ENCODE peak calls at places on chromosomes 5 and 9, in ten cellular contexts. U is C1 segment of cervical spinal cord; I is upper lobe of right lung; W is T-helper 2 cell treated with Interferon-gamma antibody and Interleukin-4, amounts not matched to agents 5 μg/mL and 100 μg/mL, for 36 hours; Q is left cardiac atrium; H is nucleus accumbens; J is SK-N-SH; E is stimulated activated CD8-positive, alpha-beta memory T cell treated with anti-CD3 and anti-CD28 coated beads, Interleukin-7, amount 100 ng/mL, for 24 hours; A is activated CD8-positive, alpha-beta memory T cell treated with anti-CD3 and anti-CD28 coated beads, Interleukin-2, amount 50 U/mL, for 4 hours; N is AG10803. S is an unnamed sample.

GRCh38 chr5:88377705-88378656 is 109.3 kb upstream of the TMEM161B start:
- DNase-seq in A (no peak), E (no peak), Q (no peak), U (no peak), J (no peak), N (no peak), W (no peak), H (no peak), I (no peak), S (no peak)

GRCh38 chr5:125481506-125482455 is 735.3 kb upstream of the ZNF608 start:
- DNase-seq in N (no peak), J (peak), U (no peak), I (no peak), A (no peak), H (no peak), Q (no peak), W (no peak), E (no peak), S (no peak)

GRCh38 chr9:134205636-134206316 is 41.4 kb upstream of the RNU6ATAC start:
- DNase-seq in Q (peak), H (peak), W (no peak), N (peak), J (peak), I (peak), E (no peak), U (no peak), A (no peak), S (peak)

GRCh38 chr5:56450766-56451165 is 217.6 kb upstream of the ANKRD55 start:
- DNase-seq in Q (peak), U (no peak), I (no peak), W (no peak), E (no peak), J (no peak), A (no peak), N (no peak), H (no peak), S (no peak)

GRCh38 chr5:173655196-173655797 is 38.8 kb upstream of the BOD1 start:
- DNase-seq in J (no peak), H (no peak), N (no peak), I (no peak), W (no peak), E (no peak), Q (no peak), U (no peak), A (no peak), S (no peak)

GRCh38 chr9:88041447-88041846 is 67.1 kb upstream of the CDK20 start:
- DNase-seq in H (no peak), W (no peak), J (peak), E (no peak), N (peak), Q (no peak), I (no peak), A (no peak), U (no peak), S (no peak)

GRCh38 chr5:24389968-24390367 is 254.8 kb downstream of the CDH10 start:
- DNase-seq in W (no peak), J (no peak), A (no peak), U (no peak), N (no peak), I (no peak), E (no peak), Q (no peak), H (no peak), S (no peak)

GRCh38 chr5:139177809-139178581 is 20.2 kb downstream of the SIL1 start:
- DNase-seq in U (no peak), N (no peak), I (no peak), Q (peak), E (no peak), H (no peak), W (no peak), J (peak), A (no peak), S (peak)

GRCh38 chr9:76591256-76591950 is 132.4 kb downstream of the GCNT1 start:
- DNase-seq in H (no peak), I (no peak), E (no peak), A (no peak), N (peak), W (no peak), U (no peak), J (no peak), Q (no peak), S (no peak)

GRCh38 chr5:97838214-97838613 is 655.2 kb upstream of the RIOK2 start:
- DNase-seq in H (no peak), I (no peak), W (no peak), E (no peak), Q (no peak), J (no peak), A (no peak), N (peak), U (no peak), S (no peak)

GRCh38 chr9:35738924-35739323 is 6.5 kb downstream of the CREB3 start:
- DNase-seq in E (no peak), U (no peak), N (no peak), H (no peak), A (no peak), I (no peak), W (no peak), J (no peak), Q (no peak), S (no peak)

GRCh38 chr9:133845659-133845947 is 107.5 kb upstream of the SARDH start:
- DNase-seq in Q (no peak), J (peak), W (no peak), E (no peak), A (no peak), I (no peak), H (no peak), U (no peak), N (no peak), S (no peak)

GRCh38 chr5:153982206-153982605 is 56.5 kb downstream of the FAM114A2 start:
- DNase-seq in I (no peak), U (no peak), N (no peak), H (no peak), E (no peak), J (no peak), A (no peak), Q (no peak), W (no peak), S (no peak)

GRCh38 chr9:108015690-108016089 is 526.1 kb upstream of the KLF4 start:
- DNase-seq in W (no peak), U (no peak), A (no peak), J (no peak), I (no peak), N (no peak), H (no peak), E (no peak), Q (no peak), S (no peak)

GRCh38 chr5:93717162-93717561 is 24.2 kb downstream of the POU5F2 start:
- DNase-seq in H (no peak), A (no peak), E (no peak), W (no peak), Q (peak), J (no peak), U (no peak), N (peak), I (no peak), S (no peak)

GRCh38 chr9:79220666-79221065 is 351.1 kb upstream of the TLE4 start:
- DNase-seq in U (no peak), J (no peak), E (no peak), W (no peak), H (no peak), I (no peak), N (peak), A (no peak), Q (no peak), S (no peak)

GRCh38 chr5:95730011-95730700 is 980 bp upstream of the RHOBTB3 start:
- DNase-seq in I (no peak), E (no peak), J (no peak), Q (no peak), H (no peak), N (no peak), U (no peak), W (no peak), A (no peak), S (no peak)

GRCh38 chr9:100063185-100063584 is 35.6 kb downstream of the ERP44 start:
- DNase-seq in N (no peak), W (no peak), J (no peak), A (no peak), Q (no peak), E (no peak), I (no peak), H (no peak), U (no peak), S (no peak)

GRCh38 chr5:16418471-16418922 is 47.1 kb downstream of the ZNF622 start:
- DNase-seq in N (no peak), U (no peak), J (peak), E (no peak), W (no peak), A (no peak), I (no peak), Q (peak), H (no peak), S (no peak)

GRCh38 chr9:128485414-128485855 is 19.1 kb upstream of the GLE1 start:
- DNase-seq in E (no peak), Q (no peak), H (no peak), U (no peak), A (no peak), N (no peak), J (no peak), I (no peak), W (no peak), S (no peak)

GRCh38 chr5:179191506-179192184 is 131.5 kb downstream of the ZNF354C start:
- DNase-seq in H (no peak), I (no peak), W (no peak), N (no peak), J (peak), Q (peak), E (no peak), A (no peak), U (no peak), S (no peak)

GRCh38 chr9:68678430-68678829 is 26.6 kb upstream of the PIP5K1B start:
- DNase-seq in U (no peak), A (no peak), J (peak), H (no peak), I (no peak), E (no peak), W (no peak), Q (no peak), N (no peak), S (no peak)

GRCh38 chr5:143893638-143894037 is 81.7 kb downstream of the HMHB1 start:
- DNase-seq in E (no peak), I (no peak), N (no peak), H (no peak), U (no peak), J (peak), W (no peak), A (no peak), Q (no peak), S (no peak)

GRCh38 chr5:89384391-89384790 is 501.4 kb upstream of the MEF2C start:
- DNase-seq in U (no peak), H (no peak), Q (no peak), N (no peak), E (no peak), A (no peak), J (no peak), W (no peak), I (no peak), S (no peak)

GRCh38 chr5:72228957-72229356 is 91.1 kb downstream of the MRPS27 start:
- DNase-seq in H (no peak), Q (no peak), I (no peak), J (no peak), N (no peak), E (no peak), W (no peak), A (no peak), U (no peak), S (no peak)

GRCh38 chr5:61055434-61056006 is 106.7 kb downstream of the SMIM15 start:
- DNase-seq in E (no peak), W (no peak), Q (no peak), U (no peak), J (peak), I (no peak), N (peak), A (no peak), H (no peak), S (no peak)

GRCh38 chr9:129176786-129177442 is 1.1 kb downstream of the IER5L start:
- DNase-seq in N (no peak), U (no peak), Q (peak), A (no peak), E (no peak), I (peak), J (peak), H (no peak), W (peak), S (no peak)

GRCh38 chr9:117437283-117437682 is 22.4 kb upstream of the ASTN2 start:
- DNase-seq in J (no peak), E (no peak), H (no peak), N (no peak), Q (no peak), I (no peak), A (no peak), U (no peak), W (no peak), S (no peak)

GRCh38 chr5:81852277-81853004 is 101.5 kb upstream of the SSBP2 start:
- DNase-seq in J (peak), N (peak), A (no peak), W (peak), H (no peak), I (peak), Q (peak), E (no peak), U (no peak), S (no peak)